ENCODE peak calls at places on chromosomes 12 and 14, in six cellular contexts. N is A549; T is stimulated activated CD4-positive, alpha-beta T cell treated with anti-CD3 and anti-CD28 coated beads, Interleukin-12 subunit alpha, Interleukin-12 subunit beta, amount 100 ng/mL, for 4 hours; B is pons; I is AG09309; P is DMS153. S is an unnamed sample.
A peak's percentile ranks its signal among the peaks of the same experiment; 100 is the strongest.

GRCh38 chr12:10033783-10034381 is 3.4 kb downstream of the CLEC9A start:
- DNase-seq in I (no peak), T (no peak), N (no peak), P (no peak), B (no peak), S (no peak)

GRCh38 chr12:6961278-6961694 is 9.2 kb downstream of the PHB2 start:
- DNase-seq in P (peak; percentile 32), T (peak; percentile 94), N (no peak), B (no peak), I (no peak), S (no peak)

GRCh38 chr12:53994268-53994690 is 5.7 kb upstream of the HOXC9 start:
- DNase-seq in I (no peak), N (no peak), T (no peak), B (no peak), P (no peak), S (no peak)

GRCh38 chr12:92942905-92943304 is 13.8 kb upstream of the EEA1 start:
- DNase-seq in T (no peak), I (peak; percentile 79), N (no peak), B (no peak), P (no peak), S (peak; percentile 72)

GRCh38 chr12:11727133-11727664 is 77.7 kb downstream of the ETV6 start:
- DNase-seq in N (no peak), T (peak; percentile 33), B (no peak), I (no peak), P (peak; percentile 28), S (no peak)

GRCh38 chr12:109999983-110000505 is 814 bp downstream of the ANKRD13A start:
- DNase-seq in N (no peak), P (no peak), B (no peak), I (no peak), T (no peak), S (no peak)

GRCh38 chr12:24760606-24761378 is 188.1 kb downstream of the BCAT1 start:
- DNase-seq in B (no peak), P (peak; percentile 37), N (no peak), I (no peak), T (no peak), S (no peak)

GRCh38 chr14:68543516-68543915 is 249.4 kb downstream of the ZFP36L1 start:
- DNase-seq in T (no peak), N (no peak), B (no peak), I (no peak), P (no peak), S (no peak)

GRCh38 chr12:27015730-27016076 is 1.5 kb upstream of the TM7SF3 start:
- DNase-seq in I (no peak), P (no peak), N (peak; percentile 57), B (no peak), T (no peak), S (no peak)

GRCh38 chr12:126385785-126386184 is 1320.5 kb downstream of the AACS start:
- DNase-seq in P (no peak), T (no peak), B (no peak), N (no peak), I (peak; percentile 66), S (peak; percentile 45)

GRCh38 chr12:40945772-40946171 is 242.3 kb upstream of the PDZRN4 start:
- DNase-seq in B (no peak), T (no peak), N (no peak), P (no peak), I (no peak), S (no peak)

GRCh38 chr12:117718141-117718540 is 250.6 kb downstream of the KSR2 start:
- DNase-seq in I (peak; percentile 7), B (no peak), P (no peak), N (no peak), T (no peak), S (no peak)

GRCh38 chr14:93317836-93318807 is 14.7 kb downstream of the BTBD7 start:
- DNase-seq in T (no peak), B (no peak), P (no peak), I (no peak), N (peak; percentile 82), S (peak; percentile 45)

GRCh38 chr12:8629486-8630033 is 16.9 kb upstream of the AICDA start:
- DNase-seq in T (no peak), I (no peak), B (no peak), N (peak; percentile 18), P (no peak), S (peak; percentile 17)

GRCh38 chr14:105251920-105252319 is 3.6 kb downstream of the BTBD6 start:
- DNase-seq in N (no peak), B (no peak), T (no peak), I (no peak), P (no peak), S (no peak)

GRCh38 chr12:3717283-3717974 is 35.5 kb downstream of the CRACR2A start:
- DNase-seq in P (no peak), T (no peak), N (no peak), I (no peak), B (no peak), S (no peak)

GRCh38 chr12:5022030-5022429 is 21.6 kb upstream of the KCNA5 start:
- DNase-seq in T (no peak), I (no peak), N (no peak), P (no peak), B (no peak), S (no peak)

GRCh38 chr14:68232643-68233055 is 413.1 kb downstream of the RAD51B start:
- DNase-seq in P (peak; percentile 34), I (peak; percentile 95), N (peak; percentile 98), B (peak; percentile 67), T (no peak), S (peak; percentile 98)

GRCh38 chr12:27936196-27936595 is 36.3 kb downstream of the PTHLH start:
- DNase-seq in P (no peak), B (no peak), N (no peak), I (no peak), T (no peak), S (no peak)

GRCh38 chr14:41872906-41873305 is 266.2 kb downstream of the LRFN5 start:
- DNase-seq in B (no peak), P (no peak), N (no peak), I (no peak), T (no peak), S (no peak)